ENCODE peak calls at places on chromosomes 13 and 19, in six cellular contexts. C is HepG2, J is HCT116, M is K562, H is SK-N-SH, U is GM12878. T is an unnamed sample.

GRCh38 chr19:49084206-49085019 is 838 bp upstream of the SNRNP70 start:
- DNase-seq in C (no peak), J (no peak), M (peak), H (no peak), U (no peak), T (no peak)

GRCh38 chr13:49502954-49503353 is 7.2 kb downstream of the PHF11 start:
- DNase-seq in C (no peak), J (no peak), M (no peak), H (no peak), U (no peak), T (no peak)

GRCh38 chr13:97225533-97225932 is 3.4 kb downstream of the MBNL2 start:
- DNase-seq in C (no peak), J (no peak), M (no peak), H (no peak), U (no peak), T (no peak)

GRCh38 chr13:72737033-72737432 is 9.3 kb downstream of the BORA start:
- DNase-seq in C (no peak), J (no peak), M (no peak), H (no peak), U (no peak), T (no peak)

GRCh38 chr19:661427-662196 is 1.4 kb downstream of the RNF126 start:
- DNase-seq in C (no peak), J (no peak), M (peak), H (no peak), U (no peak), T (no peak)

GRCh38 chr19:55652311-55653078 is 2.3 kb upstream of the U2AF2 start:
- DNase-seq in C (no peak), J (no peak), M (no peak), H (no peak), U (no peak), T (no peak)

GRCh38 chr13:37747071-37747612 is 122.4 kb downstream of the TRPC4 start:
- DNase-seq in C (no peak), J (no peak), M (no peak), H (no peak), U (no peak), T (no peak)

GRCh38 chr19:55648657-55649578 is 906 bp downstream of the CCDC106 start:
- DNase-seq in C (no peak), J (no peak), M (peak), H (peak), U (no peak), T (no peak)

GRCh38 chr13:70087247-70087646 is 20.4 kb upstream of the ATXN8OS start:
- DNase-seq in C (no peak), J (no peak), M (no peak), H (no peak), U (no peak), T (no peak)

GRCh38 chr19:1969176-1970002 is 28.4 kb downstream of the CSNK1G2 start:
- DNase-seq in C (no peak), J (no peak), M (no peak), H (no peak), U (no peak), T (no peak)

GRCh38 chr13:71772376-71772775 is 94.6 kb downstream of the DACH1 start:
- DNase-seq in C (no peak), J (no peak), M (no peak), H (no peak), U (no peak), T (no peak)

DNA sequence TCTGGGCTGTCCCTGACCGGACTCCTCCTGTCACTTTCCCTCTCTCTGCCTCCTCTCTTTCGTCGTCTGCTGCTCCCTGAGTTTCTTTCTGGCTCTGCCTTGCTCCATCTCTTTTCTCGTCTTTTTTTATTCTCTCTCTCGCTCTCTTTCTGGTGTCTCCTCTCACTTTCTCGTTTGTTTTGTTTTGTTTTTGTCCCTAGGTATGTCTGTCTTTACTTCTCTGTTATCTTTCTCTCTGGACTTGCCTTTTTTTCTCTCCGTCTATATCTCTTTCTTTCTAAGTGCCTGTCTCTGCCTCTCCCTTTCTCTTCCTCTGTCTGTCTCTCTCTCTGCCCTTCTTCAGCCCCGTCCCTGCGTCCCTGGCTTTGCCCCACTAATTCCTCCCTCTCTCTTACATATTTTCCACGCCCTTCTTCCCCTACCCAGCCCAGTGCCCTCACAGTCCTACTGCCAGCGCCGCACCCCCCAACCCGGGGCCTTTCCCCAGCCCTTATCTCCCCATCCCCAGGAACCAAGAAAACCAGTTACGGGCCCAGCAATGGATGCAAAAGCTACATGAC is 48.1 kb upstream of the SHKBP1 start:
- DNase-seq in C (no peak), J (no peak), M (no peak), H (no peak), U (no peak), T (no peak)
- TF ChIP-seq REST in C (no peak), J (no peak), M (no peak), H (no peak), U (no peak), T (no peak)

GRCh38 chr13:99870541-99870940 is 101.0 kb downstream of the ZIC5 start:
- DNase-seq in C (no peak), J (no peak), M (no peak), H (no peak), U (no peak), T (no peak)

GRCh38 chr13:99869830-99870229 is 101.7 kb downstream of the ZIC5 start:
- DNase-seq in C (no peak), J (no peak), M (no peak), H (no peak), U (no peak), T (no peak)

GRCh38 chr13:99873832-99874430 is 97.6 kb downstream of the ZIC5 start:
- DNase-seq in C (no peak), J (no peak), M (no peak), H (no peak), U (no peak), T (no peak)

GRCh38 chr13:99873141-99873540 is 98.4 kb downstream of the ZIC5 start:
- DNase-seq in C (no peak), J (no peak), M (no peak), H (no peak), U (no peak), T (no peak)

DNA sequence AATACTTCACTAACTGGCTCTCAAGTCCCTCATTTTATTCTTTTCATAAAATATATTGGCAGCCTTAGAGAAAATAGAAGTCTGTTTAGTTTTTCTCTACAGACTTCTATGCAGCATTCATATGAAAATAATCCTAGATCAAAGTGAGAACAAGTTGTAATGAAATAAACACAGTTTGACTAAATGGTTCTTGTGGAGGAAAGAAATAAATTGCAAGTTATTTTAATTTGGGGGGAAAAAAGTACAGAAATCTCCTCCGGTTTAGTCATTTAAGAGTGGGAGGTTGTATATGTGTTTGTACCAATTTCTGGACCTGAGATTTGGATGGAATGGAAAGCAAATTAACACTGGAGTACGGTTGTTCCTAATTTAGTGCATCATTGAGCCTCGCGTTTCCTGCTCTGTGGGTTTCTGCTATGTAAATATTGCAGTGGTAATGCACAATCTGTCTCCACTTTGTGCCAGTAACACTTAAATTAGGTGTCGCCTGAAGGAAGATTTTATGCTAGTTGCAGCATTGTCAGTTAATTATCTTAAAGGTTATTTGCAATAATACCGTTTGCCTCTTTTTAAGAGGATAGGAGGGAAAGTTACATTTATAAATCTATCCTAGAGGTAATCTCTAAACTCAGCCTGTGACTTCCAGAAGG is 100.2 kb downstream of the ZIC5 start:
- DNase-seq in C (no peak), J (no peak), M (no peak), H (no peak), U (no peak), T (no peak)
- TF ChIP-seq SIN3A in C (no peak), J (no peak), M (no peak), H (no peak), U (no peak), T (no peak)

DNA sequence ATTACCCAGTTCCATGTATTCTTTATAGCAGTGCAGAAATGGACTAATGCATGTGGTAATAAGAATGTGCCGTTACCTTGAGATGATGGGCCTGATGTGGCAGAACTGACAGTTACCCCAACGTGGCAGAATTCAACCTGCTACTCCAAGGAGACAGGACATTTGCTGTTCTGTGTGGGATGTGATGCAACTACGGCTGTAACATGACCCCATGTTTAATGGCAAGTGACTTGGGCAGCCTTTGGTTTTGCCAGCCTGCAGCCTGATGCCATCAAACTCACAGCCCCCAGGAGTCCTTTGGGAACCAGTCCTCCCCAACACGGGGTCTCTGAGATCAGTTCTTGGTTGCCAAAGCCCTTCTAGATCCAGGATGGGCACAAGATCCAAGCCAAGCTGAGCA is 107.3 kb downstream of the ZNF557 start:
- DNase-seq in C (no peak), J (no peak), M (no peak), H (no peak), U (no peak), T (no peak)
- TF ChIP-seq REST in C (no peak), J (no peak), M (no peak), H (no peak), U (no peak), T (no peak)

DNA sequence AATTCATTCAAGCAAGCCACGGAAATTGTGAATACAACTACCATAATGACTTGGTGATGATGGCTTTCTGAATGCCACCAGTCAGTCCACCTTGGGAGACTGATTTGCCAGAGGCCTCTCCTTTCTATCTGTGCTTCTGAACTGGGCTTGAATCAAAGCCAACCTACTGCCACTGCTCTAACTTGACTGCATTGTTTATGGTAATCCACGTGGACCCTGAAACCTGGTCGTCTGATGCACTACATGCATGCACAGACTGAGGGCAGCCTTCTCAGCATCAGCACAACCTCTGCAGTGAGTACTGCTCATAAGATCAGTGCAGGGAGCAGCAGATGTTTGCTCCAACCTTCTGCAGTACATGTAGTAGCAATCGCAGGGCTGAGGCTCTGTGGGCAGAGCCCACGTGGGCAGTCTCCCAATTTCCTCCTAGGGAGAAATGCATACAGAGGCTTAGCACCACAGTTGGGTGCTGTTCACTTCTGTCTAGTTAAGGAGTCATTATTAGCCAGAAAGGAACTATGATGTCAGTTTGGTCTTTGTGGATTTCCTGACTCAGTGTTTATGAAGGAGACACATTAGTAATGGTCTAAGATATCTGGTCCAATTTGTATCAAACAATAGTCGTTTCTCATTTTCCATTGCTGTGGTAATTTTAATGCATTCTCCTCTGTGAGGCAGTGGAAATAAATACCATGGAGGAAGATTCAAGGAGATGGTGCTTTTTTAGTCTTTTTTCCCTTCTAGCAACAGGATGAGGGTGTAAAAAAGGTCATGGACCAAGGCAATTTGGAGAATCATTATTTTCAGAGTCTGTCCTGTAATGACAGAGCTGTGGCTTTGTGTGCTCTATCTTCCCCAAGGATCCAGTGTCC is 82.5 kb downstream of the AKAP11 start:
- DNase-seq in C (no peak), J (no peak), M (peak), H (no peak), U (peak), T (no peak)
- TF ChIP-seq SIN3A in C (no peak), J (no peak), M (no peak), H (no peak), U (no peak), T (no peak)

DNA sequence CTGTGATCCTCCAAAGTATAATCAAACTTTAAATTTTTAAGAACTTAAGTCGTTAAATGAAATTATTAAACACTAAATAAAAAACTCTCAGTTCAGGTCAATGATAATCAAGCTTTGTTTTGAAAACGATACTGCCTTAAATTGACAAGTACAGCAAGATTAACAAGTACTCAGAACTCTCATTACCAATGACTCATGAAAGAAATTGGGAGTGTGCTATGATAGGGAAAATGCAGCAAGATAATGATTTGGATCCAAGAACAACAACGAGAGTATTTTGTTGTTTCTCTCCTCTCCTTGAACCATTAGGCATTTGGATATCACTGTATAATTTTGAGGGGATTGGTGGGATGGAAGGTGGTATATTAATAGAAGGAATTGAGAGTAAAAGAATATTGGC is 10.2 kb downstream of the N4BP2L2 start:
- DNase-seq in C (no peak), J (no peak), M (no peak), H (no peak), U (no peak), T (no peak)
- TF ChIP-seq REST in C (no peak), J (no peak), M (no peak), H (no peak), U (no peak), T (no peak)

GRCh38 chr19:50416034-50416814 is 2.5 kb upstream of the SPIB start:
- DNase-seq in C (no peak), J (no peak), M (no peak), H (no peak), U (no peak), T (no peak)
- TF ChIP-seq SIN3A in C (no peak), J (no peak), M (no peak), H (no peak), U (no peak), T (no peak)

DNA sequence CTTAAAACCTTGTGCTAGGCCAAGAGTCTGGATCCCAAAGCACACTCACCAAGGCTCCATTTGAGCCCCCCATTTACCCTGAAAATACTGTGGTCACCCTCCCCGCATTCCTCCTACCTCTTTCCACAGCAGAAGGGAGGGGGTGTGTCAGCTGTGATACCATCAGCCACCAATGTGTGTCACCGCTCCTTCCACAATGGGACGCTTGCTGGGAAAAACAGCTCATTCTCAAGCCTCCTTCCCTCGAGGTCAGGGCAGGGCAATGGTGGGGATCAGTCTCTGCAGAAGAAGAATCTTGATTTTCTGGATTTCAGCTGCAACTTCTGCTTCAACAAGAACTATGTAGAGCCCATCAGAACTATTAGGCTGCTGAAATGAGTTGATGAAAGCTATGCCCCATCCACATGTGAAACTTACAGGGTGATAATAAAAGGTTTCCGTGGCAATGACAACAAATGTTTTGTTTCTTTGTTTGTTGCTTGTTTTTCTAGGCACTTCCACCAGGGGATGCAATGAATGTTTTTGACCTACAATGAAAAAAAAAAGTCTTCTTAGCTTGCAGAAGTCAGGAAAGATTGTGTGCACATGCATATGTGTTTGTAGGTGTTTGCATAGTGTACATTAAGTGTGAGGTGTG is 26.4 kb upstream of the ZNF507 start:
- DNase-seq in C (no peak), J (peak), M (peak), H (peak), U (no peak), T (no peak)
- TF ChIP-seq REST in C (no peak), J (no peak), M (no peak), H (no peak), U (no peak), T (no peak)

T was measured in Panc1.